ENCODE peak calls at places on chromosomes 4 and X, in four cellular contexts. O, A, F and S are unnamed samples.

GRCh38 chrX:112849010-112849409 is 8.4 kb upstream of the AMOT start:
- DNase-seq in O (peak), A (no peak), F (no peak), S (no peak)

GRCh38 chr4:41369680-41370079 is 113.0 kb downstream of the UCHL1 start:
- DNase-seq in O (no peak), A (no peak), F (peak), S (no peak)

GRCh38 chr4:138639018-138639876 is 376.3 kb upstream of the NOCT start:
- DNase-seq in O (peak), A (no peak), F (no peak), S (no peak)

GRCh38 chr4:127400736-127401346 is 231.9 kb upstream of the INTU start:
- DNase-seq in O (peak), A (peak), F (peak), S (peak)

GRCh38 chr4:86926428-86927086 is 8.3 kb upstream of the AFF1 start:
- DNase-seq in O (no peak), A (peak), F (no peak), S (no peak)

GRCh38 chr4:3010998-3011397 is 47.6 kb downstream of the GRK4 start:
- DNase-seq in O (peak), A (no peak), F (no peak), S (no peak)

GRCh38 chr4:183146478-183146877 is 47.4 kb downstream of the WWC2 start:
- DNase-seq in O (no peak), A (no peak), F (no peak), S (no peak)

GRCh38 chr4:2333356-2333841 is 71.5 kb upstream of the MXD4 start:
- DNase-seq in O (no peak), A (peak), F (no peak), S (peak)

GRCh38 chr4:99506781-99507180 is 4.0 kb upstream of the C4orf17 start:
- DNase-seq in O (no peak), A (peak), F (no peak), S (no peak)

DNA sequence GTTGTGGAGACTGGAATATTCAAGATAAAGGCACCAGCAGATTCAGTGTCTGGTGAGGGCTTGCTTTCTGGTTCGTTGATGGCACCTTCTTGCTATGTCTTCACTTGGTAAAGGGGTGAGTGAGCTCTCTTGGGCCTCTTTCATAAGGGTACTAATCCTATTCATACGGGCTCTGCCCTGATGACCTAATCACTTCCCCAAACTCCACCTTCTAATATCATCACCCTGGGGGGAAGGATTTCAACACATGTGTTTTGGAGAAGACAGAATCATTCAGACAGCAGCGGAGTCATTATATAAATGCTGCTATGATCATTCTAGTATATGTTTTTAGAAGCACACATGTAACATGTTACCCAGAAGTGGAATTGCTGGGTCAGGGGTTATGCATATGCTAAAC is 295.3 kb upstream of the CTSO start:
- DNase-seq in O (no peak), A (no peak), F (no peak), S (no peak)
- H3K4me3 ChIP-seq in O (no peak), A (no peak), F (no peak), S (no peak)

DNA sequence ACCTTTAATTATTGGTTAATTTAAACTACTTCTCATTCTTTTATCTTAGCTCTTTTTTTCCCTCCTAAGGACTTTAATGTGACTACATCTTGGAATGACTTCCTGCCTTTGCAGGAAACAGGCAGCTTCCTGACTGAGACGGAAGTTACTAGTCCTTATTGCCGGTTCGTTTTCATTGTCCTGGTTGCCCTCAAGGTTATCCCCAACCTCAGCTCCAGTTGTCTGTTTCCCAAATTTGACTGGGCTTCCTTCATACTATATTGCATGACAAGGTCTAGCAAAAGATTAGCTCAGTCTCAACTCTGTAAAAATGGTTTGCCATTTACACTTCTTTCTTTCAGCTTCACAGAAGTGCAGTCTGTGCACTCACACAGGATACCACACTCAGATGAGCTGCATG is 109.9 kb upstream of the DDX53 start:
- DNase-seq in O (no peak), A (no peak), F (no peak), S (no peak)
- H3K4me3 ChIP-seq in O (no peak), A (no peak), F (no peak), S (no peak)

DNA sequence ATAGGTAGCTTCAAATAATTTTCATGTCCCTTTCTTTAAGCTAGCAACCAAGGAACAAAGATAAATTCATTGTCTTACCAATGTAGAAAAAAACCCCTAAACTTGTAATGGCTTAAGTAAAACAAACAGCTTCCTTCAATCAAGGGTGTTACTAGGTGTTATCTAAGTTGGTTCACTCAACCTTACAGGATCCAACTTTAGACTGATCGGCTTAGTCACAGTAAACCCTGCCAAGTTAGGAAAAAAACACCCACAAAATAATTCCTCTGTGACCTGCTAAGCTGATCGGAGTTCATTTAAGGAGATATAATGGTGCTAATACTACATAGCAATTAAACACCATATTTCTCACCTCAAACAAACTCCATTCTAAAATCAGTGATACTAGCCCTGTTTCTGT is 10.1 kb downstream of the AIFM1 start:
- DNase-seq in O (no peak), A (no peak), F (no peak), S (peak)
- H3K4me3 ChIP-seq in O (no peak), A (no peak), F (no peak), S (no peak)

GRCh38 chr4:137609693-137610450 is 77.6 kb upstream of the PCDH18 start:
- DNase-seq in O (peak), A (peak), F (no peak), S (no peak)
- H3K4me3 ChIP-seq in O (peak), A (no peak), F (peak), S (no peak)

GRCh38 chr4:56757821-56758400 is 63.6 kb downstream of the SPINK2 start:
- DNase-seq in O (peak), A (peak), F (no peak), S (peak)
- H3K4me3 ChIP-seq in O (no peak), A (no peak), F (no peak), S (no peak)